ENCODE peak calls at places on chromosomes 6 and 20, in eight cellular contexts. L is NCI-H460; E is activated CD4-positive, alpha-beta T cell treated with anti-CD3 and anti-CD28 coated beads for 48 hours; C is T follicular helper cell; D is left lung; F is HCT116; T is T-helper 17 cell; A is fibroblast of the aortic adventitia. O is an unnamed sample.
A peak's percentile ranks its signal among the peaks of the same experiment; 100 is the strongest.

GRCh38 chr20:18057106-18057993 is at the start of gene OVOL2:
- DNase-seq in L (no peak), E (peak; percentile 13), C (no peak), D (peak; percentile 89), F (peak; percentile 60), T (no peak), A (no peak), O (peak; percentile 88)

GRCh38 chr6:132333639-132334516 is 67.4 kb downstream of the MOXD1 start:
- DNase-seq in L (peak; percentile 1), E (no peak), C (no peak), D (no peak), F (peak; percentile 68), T (no peak), A (peak; percentile 86), O (peak; percentile 80)

GRCh38 chr6:158047120-158047518 is 65.5 kb downstream of the SYNJ2 start:
- DNase-seq in L (no peak), E (peak; percentile 84), C (no peak), D (no peak), F (no peak), T (no peak), A (no peak), O (no peak)

GRCh38 chr6:150056916-150057315 is 12.0 kb downstream of the ULBP3 start:
- DNase-seq in L (no peak), E (no peak), C (no peak), D (no peak), F (no peak), T (no peak), A (no peak), O (no peak)

GRCh38 chr6:151242420-151242841 is 2.7 kb downstream of the AKAP12 start:
- DNase-seq in L (no peak), E (no peak), C (no peak), D (no peak), F (no peak), T (no peak), A (peak; percentile 47), O (no peak)

GRCh38 chr6:70686548-70687133 is 19.0 kb downstream of the SMAP1 start:
- DNase-seq in L (peak; percentile 16), E (no peak), C (no peak), D (no peak), F (no peak), T (no peak), A (peak; percentile 72), O (no peak)

GRCh38 chr6:9412951-9413559 is 977.7 kb upstream of the SLC35B3 start:
- DNase-seq in L (peak; percentile 48), E (peak; percentile 10), C (no peak), D (no peak), F (peak; percentile 34), T (no peak), A (peak; percentile 11), O (no peak)

GRCh38 chr6:33740204-33740608 is 6.5 kb downstream of the IP6K3 start:
- DNase-seq in L (no peak), E (no peak), C (no peak), D (peak; percentile 67), F (no peak), T (no peak), A (no peak), O (peak; percentile 83)

GRCh38 chr6:11354019-11354418 is 121.6 kb upstream of the NEDD9 start:
- DNase-seq in L (no peak), E (peak; percentile 84), C (peak; percentile 28), D (no peak), F (no peak), T (no peak), A (peak; percentile 29), O (no peak)

GRCh38 chr6:166304106-166304505 is 4.1 kb downstream of the PRR18 start:
- DNase-seq in L (no peak), E (no peak), C (no peak), D (no peak), F (no peak), T (no peak), A (no peak), O (no peak)

GRCh38 chr20:11301699-11302098 is 616.0 kb upstream of the BTBD3 start:
- DNase-seq in L (no peak), E (no peak), C (no peak), D (no peak), F (no peak), T (no peak), A (no peak), O (no peak)

GRCh38 chr6:170102582-170103481 is 188.0 kb downstream of the DLL1 start:
- DNase-seq in L (no peak), E (no peak), C (no peak), D (no peak), F (no peak), T (no peak), A (no peak), O (no peak)

O was measured in PC-9.